ENCODE peak calls at places on chromosomes 2 and 18, in seven cellular contexts. L is cardiac muscle cell, Q is H9, O is neuronal stem cell, I is choroid plexus epithelial cell, E is neural progenitor cell, Z is D341Med. F is an unnamed sample.
A peak's percentile ranks its signal among the peaks of the same experiment; 100 is the strongest.

GRCh38 chr2:69177063-69177771 is 164.2 kb downstream of the ANTXR1 start:
- DNase-seq in L (no peak), Z (no peak), I (peak; percentile 93), O (no peak), Q (peak; percentile 70), E (peak; percentile 61), F (peak; percentile 96)

GRCh38 chr2:85767803-85768665 is 14.2 kb downstream of the ATOH8 start:
- DNase-seq in Z (no peak), Q (no peak), I (no peak), E (no peak), L (no peak), O (no peak), F (no peak)

GRCh38 chr18:58314284-58314683 is 270.3 kb downstream of the NEDD4L start:
- DNase-seq in I (peak; percentile 83), Z (no peak), E (no peak), L (no peak), O (no peak), Q (no peak), F (peak; percentile 92)

GRCh38 chr2:23904692-23905091 is 22.2 kb downstream of the ATAD2B start:
- DNase-seq in O (no peak), L (no peak), Q (no peak), Z (no peak), E (no peak), I (peak; percentile 75), F (peak; percentile 44)

GRCh38 chr2:216499641-216500218 is 1.1 kb downstream of the RPL37A start:
- DNase-seq in I (peak; percentile 40), Q (no peak), E (peak; percentile 26), L (no peak), Z (no peak), O (no peak), F (no peak)

GRCh38 chr2:128425216-128425615 is 106.5 kb upstream of the HS6ST1 start:
- DNase-seq in Q (no peak), O (no peak), E (no peak), L (no peak), Z (no peak), I (no peak), F (no peak)

GRCh38 chr2:37343537-37344434 is 644 bp upstream of the QPCT start:
- DNase-seq in Z (no peak), O (no peak), I (peak; percentile 80), Q (no peak), L (no peak), E (peak; percentile 26), F (peak; percentile 58)

GRCh38 chr2:70248810-70249438 is 496 bp upstream of the TIA1 start:
- DNase-seq in O (peak; percentile 89), I (no peak), E (peak; percentile 88), Z (peak; percentile 57), Q (no peak), L (peak; percentile 83), F (peak; percentile 27)

GRCh38 chr2:233341296-233341695 is 13.0 kb upstream of the DGKD start:
- DNase-seq in E (no peak), L (no peak), O (no peak), I (no peak), Q (no peak), Z (no peak), F (no peak)

GRCh38 chr2:118249970-118250369 is 161.7 kb downstream of the INSIG2 start:
- DNase-seq in I (peak; percentile 9), E (no peak), O (no peak), Q (no peak), L (no peak), Z (no peak), F (peak; percentile 36)

GRCh38 chr2:39625927-39626270 is 39.8 kb upstream of the TMEM178A start:
- DNase-seq in Z (no peak), I (no peak), E (no peak), L (no peak), O (no peak), Q (no peak), F (no peak)

GRCh38 chr18:74896390-74896991 is 298.8 kb downstream of the ZNF407 start:
- DNase-seq in Q (peak; percentile 68), O (no peak), I (peak; percentile 41), L (peak; percentile 62), Z (peak; percentile 58), E (peak; percentile 66), F (peak; percentile 6)

GRCh38 chr2:207416936-207417718 is 112.6 kb upstream of the CREB1 start:
- DNase-seq in O (no peak), Z (no peak), I (no peak), Q (no peak), L (no peak), E (no peak), F (peak; percentile 18)